ENCODE peak calls at places on chromosomes 7 and 10, in nine cellular contexts. One of them, this sample, is unnamed.

GRCh38 chr7:72335561-72336381 is 76.4 kb downstream of the CALN1 start:
- DNase-seq in MM.1S: no peak
- DNase-seq in SK-N-SH: peak; percentile 21
- DNase-seq in OCI-LY7: no peak
- DNase-seq in HCT116: no peak
- DNase-seq in GM23338: peak; percentile 79
- DNase-seq in PC-3: no peak
- DNase-seq in neural progenitor cell: peak; percentile 68
- DNase-seq in hepatocyte: no peak
- DNase-seq in this sample: no peak

GRCh38 chr10:13536674-13537366 is 8.0 kb upstream of the BEND7 start:
- DNase-seq in MM.1S: peak; percentile 25
- DNase-seq in SK-N-SH: peak; percentile 82
- DNase-seq in OCI-LY7: peak; percentile 43
- DNase-seq in HCT116: peak; percentile 33
- DNase-seq in GM23338: peak; percentile 94
- DNase-seq in PC-3: peak; percentile 57
- DNase-seq in neural progenitor cell: peak; percentile 90
- DNase-seq in hepatocyte: peak; percentile 78
- DNase-seq in this sample: peak; percentile 48

GRCh38 chr7:14759785-14760184 is 142.8 kb downstream of the DGKB start:
- DNase-seq in MM.1S: no peak
- DNase-seq in SK-N-SH: no peak
- DNase-seq in OCI-LY7: no peak
- DNase-seq in HCT116: no peak
- DNase-seq in GM23338: no peak
- DNase-seq in PC-3: peak; percentile 38
- DNase-seq in neural progenitor cell: no peak
- DNase-seq in hepatocyte: no peak
- DNase-seq in this sample: peak; percentile 36

GRCh38 chr10:117221156-117221711 is 19.7 kb upstream of the SLC18A2 start:
- DNase-seq in MM.1S: no peak
- DNase-seq in SK-N-SH: peak; percentile 75
- DNase-seq in OCI-LY7: no peak
- DNase-seq in HCT116: peak; percentile 69
- DNase-seq in GM23338: peak; percentile 79
- DNase-seq in PC-3: peak; percentile 77
- DNase-seq in neural progenitor cell: peak; percentile 50
- DNase-seq in hepatocyte: peak; percentile 70
- DNase-seq in this sample: peak; percentile 66

GRCh38 chr7:40354736-40355135 is 219.9 kb downstream of the SUGCT start:
- DNase-seq in MM.1S: no peak
- DNase-seq in SK-N-SH: no peak
- DNase-seq in OCI-LY7: no peak
- DNase-seq in HCT116: no peak
- DNase-seq in GM23338: no peak
- DNase-seq in PC-3: no peak
- DNase-seq in neural progenitor cell: no peak
- DNase-seq in hepatocyte: no peak
- DNase-seq in this sample: peak; percentile 6

GRCh38 chr7:108203433-108204002 is 73.4 kb upstream of the LAMB4 start:
- DNase-seq in MM.1S: peak; percentile 97
- DNase-seq in SK-N-SH: no peak
- DNase-seq in OCI-LY7: peak; percentile 76
- DNase-seq in HCT116: no peak
- DNase-seq in GM23338: no peak
- DNase-seq in PC-3: no peak
- DNase-seq in neural progenitor cell: no peak
- DNase-seq in hepatocyte: no peak
- DNase-seq in this sample: no peak

GRCh38 chr7:22715969-22716368 is 11.0 kb upstream of the IL6 start:
- DNase-seq in MM.1S: no peak
- DNase-seq in SK-N-SH: no peak
- DNase-seq in OCI-LY7: no peak
- DNase-seq in HCT116: no peak
- DNase-seq in GM23338: no peak
- DNase-seq in PC-3: no peak
- DNase-seq in neural progenitor cell: no peak
- DNase-seq in hepatocyte: no peak
- DNase-seq in this sample: no peak

GRCh38 chr10:36681751-36682633 is 443.4 kb upstream of the ANKRD30A start:
- DNase-seq in MM.1S: no peak
- DNase-seq in SK-N-SH: no peak
- DNase-seq in OCI-LY7: no peak
- DNase-seq in HCT116: no peak
- DNase-seq in GM23338: peak; percentile 28
- DNase-seq in PC-3: peak; percentile 65
- DNase-seq in neural progenitor cell: no peak
- DNase-seq in hepatocyte: no peak
- DNase-seq in this sample: no peak

GRCh38 chr10:59971915-59972314 is 65.6 kb upstream of the CCDC6 start:
- DNase-seq in MM.1S: no peak
- DNase-seq in SK-N-SH: peak; percentile 16
- DNase-seq in OCI-LY7: no peak
- DNase-seq in HCT116: no peak
- DNase-seq in GM23338: no peak
- DNase-seq in PC-3: peak; percentile 72
- DNase-seq in neural progenitor cell: peak; percentile 35
- DNase-seq in hepatocyte: peak; percentile 70
- DNase-seq in this sample: no peak

GRCh38 chr7:155931386-155932085 is 119.3 kb upstream of the SHH start:
- DNase-seq in MM.1S: no peak
- DNase-seq in SK-N-SH: no peak
- DNase-seq in OCI-LY7: no peak
- DNase-seq in HCT116: no peak
- DNase-seq in GM23338: no peak
- DNase-seq in PC-3: no peak
- DNase-seq in neural progenitor cell: no peak
- DNase-seq in hepatocyte: no peak
- DNase-seq in this sample: no peak

GRCh38 chr7:98281757-98282652 is 519 bp downstream of the BRI3 start:
- DNase-seq in MM.1S: no peak
- DNase-seq in SK-N-SH: peak; percentile 80
- DNase-seq in OCI-LY7: peak; percentile 35
- DNase-seq in HCT116: no peak
- DNase-seq in GM23338: peak; percentile 43
- DNase-seq in PC-3: no peak
- DNase-seq in neural progenitor cell: peak; percentile 52
- DNase-seq in hepatocyte: peak; percentile 64
- DNase-seq in this sample: peak; percentile 56

GRCh38 chr7:151819826-151820225 is 57.1 kb downstream of the PRKAG2 start:
- DNase-seq in MM.1S: no peak
- DNase-seq in SK-N-SH: no peak
- DNase-seq in OCI-LY7: no peak
- DNase-seq in HCT116: no peak
- DNase-seq in GM23338: no peak
- DNase-seq in PC-3: no peak
- DNase-seq in neural progenitor cell: no peak
- DNase-seq in hepatocyte: peak; percentile 82
- DNase-seq in this sample: no peak

GRCh38 chr10:7788640-7789335 is 811 bp downstream of the ATP5F1C start:
- DNase-seq in MM.1S: peak; percentile 32
- DNase-seq in SK-N-SH: peak; percentile 34
- DNase-seq in OCI-LY7: peak; percentile 41
- DNase-seq in HCT116: no peak
- DNase-seq in GM23338: peak; percentile 8
- DNase-seq in PC-3: peak; percentile 27
- DNase-seq in neural progenitor cell: peak; percentile 52
- DNase-seq in hepatocyte: peak; percentile 38
- DNase-seq in this sample: peak; percentile 68

GRCh38 chr10:3852147-3852904 is 67.3 kb upstream of the KLF6 start:
- DNase-seq in MM.1S: no peak
- DNase-seq in SK-N-SH: no peak
- DNase-seq in OCI-LY7: no peak
- DNase-seq in HCT116: peak; percentile 99
- DNase-seq in GM23338: peak; percentile 26
- DNase-seq in PC-3: peak; percentile 94
- DNase-seq in neural progenitor cell: no peak
- DNase-seq in hepatocyte: peak; percentile 95
- DNase-seq in this sample: peak; percentile 99

GRCh38 chr7:131502810-131503545 is 53.5 kb downstream of the PODXL start:
- DNase-seq in MM.1S: no peak
- DNase-seq in SK-N-SH: peak; percentile 75
- DNase-seq in OCI-LY7: no peak
- DNase-seq in HCT116: no peak
- DNase-seq in GM23338: no peak
- DNase-seq in PC-3: no peak
- DNase-seq in neural progenitor cell: no peak
- DNase-seq in hepatocyte: peak; percentile 76
- DNase-seq in this sample: peak; percentile 66

GRCh38 chr7:148699772-148700629 is 1.3 kb downstream of the CUL1 start:
- DNase-seq in MM.1S: peak; percentile 46
- DNase-seq in SK-N-SH: no peak
- DNase-seq in OCI-LY7: peak; percentile 42
- DNase-seq in HCT116: no peak
- DNase-seq in GM23338: peak; percentile 55
- DNase-seq in PC-3: peak; percentile 51
- DNase-seq in neural progenitor cell: no peak
- DNase-seq in hepatocyte: peak; percentile 23
- DNase-seq in this sample: peak; percentile 70

GRCh38 chr7:98991141-98991540 is 112.8 kb downstream of the TRRAP start:
- DNase-seq in MM.1S: no peak
- DNase-seq in SK-N-SH: no peak
- DNase-seq in OCI-LY7: no peak
- DNase-seq in HCT116: no peak
- DNase-seq in GM23338: no peak
- DNase-seq in PC-3: no peak
- DNase-seq in neural progenitor cell: no peak
- DNase-seq in hepatocyte: no peak
- DNase-seq in this sample: no peak

GRCh38 chr10:25696013-25696708 is 237.9 kb upstream of the MYO3A start:
- DNase-seq in MM.1S: no peak
- DNase-seq in SK-N-SH: peak; percentile 34
- DNase-seq in OCI-LY7: no peak
- DNase-seq in HCT116: no peak
- DNase-seq in GM23338: peak; percentile 39
- DNase-seq in PC-3: no peak
- DNase-seq in neural progenitor cell: no peak
- DNase-seq in hepatocyte: no peak
- DNase-seq in this sample: no peak

GRCh38 chr7:35805876-35806275 is 5.0 kb downstream of the SEPTIN7 start:
- DNase-seq in MM.1S: no peak
- DNase-seq in SK-N-SH: no peak
- DNase-seq in OCI-LY7: no peak
- DNase-seq in HCT116: no peak
- DNase-seq in GM23338: no peak
- DNase-seq in PC-3: no peak
- DNase-seq in neural progenitor cell: no peak
- DNase-seq in hepatocyte: no peak
- DNase-seq in this sample: peak; percentile 34

GRCh38 chr10:124301736-124302135 is 117.0 kb downstream of the OAT start:
- DNase-seq in MM.1S: no peak
- DNase-seq in SK-N-SH: no peak
- DNase-seq in OCI-LY7: no peak
- DNase-seq in HCT116: no peak
- DNase-seq in GM23338: no peak
- DNase-seq in PC-3: no peak
- DNase-seq in neural progenitor cell: no peak
- DNase-seq in hepatocyte: no peak
- DNase-seq in this sample: peak; percentile 10

DNA sequence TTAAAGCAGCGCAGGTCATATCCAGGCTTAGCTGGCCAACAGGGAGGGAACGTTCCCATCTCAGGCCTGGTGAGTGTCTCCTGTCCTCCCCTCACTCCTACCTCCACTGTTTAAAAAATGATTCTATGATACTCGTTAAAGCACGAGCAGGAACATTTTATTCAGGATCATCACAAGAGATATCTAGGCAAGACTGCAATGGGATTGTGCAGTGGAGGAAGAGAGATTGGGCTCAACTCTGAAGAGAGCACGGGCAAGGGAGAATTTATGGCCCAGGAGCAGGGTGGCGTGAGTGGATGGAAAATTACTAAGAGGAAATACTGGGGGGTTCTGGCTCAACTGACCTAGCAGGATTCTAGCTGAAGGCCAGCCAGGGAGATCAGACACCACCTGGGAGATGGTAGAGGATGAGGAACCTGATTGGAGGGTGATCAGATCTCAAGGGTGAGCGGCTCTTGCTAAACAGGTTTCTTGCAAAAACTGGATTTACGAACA is 9.0 kb upstream of the HSPB1 start:
- DNase-seq in MM.1S: no peak
- DNase-seq in SK-N-SH: no peak
- DNase-seq in OCI-LY7: no peak
- DNase-seq in HCT116: no peak
- DNase-seq in GM23338: no peak
- DNase-seq in PC-3: peak; percentile 47
- DNase-seq in neural progenitor cell: no peak
- DNase-seq in hepatocyte: no peak
- DNase-seq in this sample: no peak
- H2AFZ ChIP-seq in MM.1S: no peak overlapping the region
- H2AFZ ChIP-seq in SK-N-SH: no peak overlapping the region
- H2AFZ ChIP-seq in OCI-LY7: no peak overlapping the region
- H2AFZ ChIP-seq in HCT116: no peak overlapping the region
- H2AFZ ChIP-seq in GM23338: no peak overlapping the region
- H2AFZ ChIP-seq in PC-3: no peak overlapping the region
- H2AFZ ChIP-seq in neural progenitor cell: no peak overlapping the region
- H2AFZ ChIP-seq in hepatocyte: no peak overlapping the region
- H2AFZ ChIP-seq in this sample: no peak overlapping the region

GRCh38 chr7:128322040-128322643 is 21.6 kb downstream of the RBM28 start:
- DNase-seq in MM.1S: peak; percentile 43
- DNase-seq in SK-N-SH: peak; percentile 47
- DNase-seq in OCI-LY7: peak; percentile 41
- DNase-seq in HCT116: no peak
- DNase-seq in GM23338: peak; percentile 61
- DNase-seq in PC-3: peak; percentile 53
- DNase-seq in neural progenitor cell: peak; percentile 34
- DNase-seq in hepatocyte: peak; percentile 50
- DNase-seq in this sample: peak; percentile 78
- TF ChIP-seq EZH2phosphoT487 in MM.1S: no peak
- TF ChIP-seq EZH2phosphoT487 in SK-N-SH: no peak
- TF ChIP-seq EZH2phosphoT487 in OCI-LY7: no peak
- TF ChIP-seq EZH2phosphoT487 in HCT116: no peak
- TF ChIP-seq EZH2phosphoT487 in GM23338: no peak
- TF ChIP-seq EZH2phosphoT487 in PC-3: no peak
- TF ChIP-seq EZH2phosphoT487 in neural progenitor cell: no peak
- TF ChIP-seq EZH2phosphoT487 in hepatocyte: no peak
- TF ChIP-seq EZH2phosphoT487 in this sample: no peak

GRCh38 chr7:66832531-66833351 is 88.3 kb upstream of the TMEM248 start:
- DNase-seq in MM.1S: no peak
- DNase-seq in SK-N-SH: no peak
- DNase-seq in OCI-LY7: no peak
- DNase-seq in HCT116: no peak
- DNase-seq in GM23338: no peak
- DNase-seq in PC-3: no peak
- DNase-seq in neural progenitor cell: no peak
- DNase-seq in hepatocyte: no peak
- DNase-seq in this sample: no peak
- H2AFZ ChIP-seq in MM.1S: no peak overlapping the region
- H2AFZ ChIP-seq in SK-N-SH: no peak overlapping the region
- H2AFZ ChIP-seq in OCI-LY7: no peak overlapping the region
- H2AFZ ChIP-seq in HCT116: no peak overlapping the region
- H2AFZ ChIP-seq in GM23338: no peak overlapping the region
- H2AFZ ChIP-seq in PC-3: no peak overlapping the region
- H2AFZ ChIP-seq in neural progenitor cell: no peak overlapping the region
- H2AFZ ChIP-seq in hepatocyte: no peak overlapping the region
- H2AFZ ChIP-seq in this sample: no peak overlapping the region

DNA sequence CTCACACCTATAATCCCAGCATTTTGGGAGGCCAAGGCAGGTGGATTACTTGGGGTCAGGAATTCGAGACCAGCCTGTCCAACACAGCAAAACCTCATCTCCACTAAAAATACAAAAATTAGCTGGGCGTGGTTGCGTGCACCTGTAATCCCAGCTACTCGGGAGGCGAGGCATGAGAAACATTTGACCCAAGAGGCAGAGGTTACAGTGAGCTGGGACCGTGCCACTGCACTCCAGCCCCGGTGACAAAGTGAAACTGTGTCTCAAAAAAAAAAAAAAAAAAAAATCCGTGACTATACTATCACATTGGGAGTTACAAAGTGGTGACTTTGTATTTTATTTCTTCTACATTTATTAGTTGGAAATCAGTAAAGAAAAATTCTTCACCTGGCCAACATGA is 101.2 kb downstream of the EPC1 start:
- DNase-seq in MM.1S: no peak
- DNase-seq in SK-N-SH: no peak
- DNase-seq in OCI-LY7: no peak
- DNase-seq in HCT116: no peak
- DNase-seq in GM23338: no peak
- DNase-seq in PC-3: no peak
- DNase-seq in neural progenitor cell: no peak
- DNase-seq in hepatocyte: no peak
- DNase-seq in this sample: no peak
- TF ChIP-seq EZH2phosphoT487 in MM.1S: no peak
- TF ChIP-seq EZH2phosphoT487 in SK-N-SH: no peak
- TF ChIP-seq EZH2phosphoT487 in OCI-LY7: no peak
- TF ChIP-seq EZH2phosphoT487 in HCT116: no peak
- TF ChIP-seq EZH2phosphoT487 in GM23338: no peak
- TF ChIP-seq EZH2phosphoT487 in PC-3: no peak
- TF ChIP-seq EZH2phosphoT487 in neural progenitor cell: no peak
- TF ChIP-seq EZH2phosphoT487 in hepatocyte: no peak
- TF ChIP-seq EZH2phosphoT487 in this sample: no peak

This sample was measured in GM23248.